ENCODE peak calls at places on chromosomes 6 and 20, in four cellular contexts. One of them, this sample, is unnamed.

GRCh38 chr6:83815631-83816030 is 37.5 kb upstream of the RIPPLY2 start:
- DNase-seq in H1: no peak
- DNase-seq in GM12878: no peak
- DNase-seq in HepG2: no peak
- DNase-seq in this sample: no peak

GRCh38 chr20:3612795-3613560 is 50.2 kb downstream of the GFRA4 start:
- DNase-seq in H1: no peak
- DNase-seq in HepG2: no peak
- DNase-seq in GM12878: no peak
- DNase-seq in this sample: no peak

GRCh38 chr6:74609857-74610256 is 596.0 kb downstream of the COL12A1 start:
- DNase-seq in GM12878: no peak
- DNase-seq in H1: no peak
- DNase-seq in HepG2: no peak
- DNase-seq in this sample: no peak

GRCh38 chr6:96058094-96058493 is 42.3 kb downstream of the FUT9 start:
- DNase-seq in GM12878: no peak
- DNase-seq in H1: no peak
- DNase-seq in HepG2: no peak
- DNase-seq in this sample: no peak

GRCh38 chr20:19784511-19785172 is 26.6 kb downstream of the RIN2 start:
- DNase-seq in HepG2: peak; percentile 75
- DNase-seq in GM12878: peak; percentile 9
- DNase-seq in H1: no peak
- DNase-seq in this sample: peak; percentile 25

GRCh38 chr6:156449569-156449968 is 327.6 kb upstream of the ARID1B start:
- DNase-seq in HepG2: no peak
- DNase-seq in H1: no peak
- DNase-seq in GM12878: no peak
- DNase-seq in this sample: no peak

GRCh38 chr6:15254074-15254975 is 8.5 kb downstream of the JARID2 start:
- DNase-seq in H1: no peak
- DNase-seq in GM12878: peak; percentile 82
- DNase-seq in HepG2: peak; percentile 48
- DNase-seq in this sample: no peak

GRCh38 chr6:20978176-20978614 is 443.9 kb downstream of the CDKAL1 start:
- DNase-seq in HepG2: no peak
- DNase-seq in GM12878: peak; percentile 25
- DNase-seq in H1: no peak
- DNase-seq in this sample: no peak

GRCh38 chr6:79544939-79545450 is 7.8 kb upstream of the LCA5 start:
- DNase-seq in GM12878: peak; percentile 74
- DNase-seq in HepG2: peak; percentile 16
- DNase-seq in H1: peak; percentile 83
- DNase-seq in this sample: peak; percentile 83

GRCh38 chr20:20743511-20744169 is 31.2 kb upstream of the RALGAPA2 start:
- DNase-seq in HepG2: peak; percentile 57
- DNase-seq in H1: no peak
- DNase-seq in GM12878: no peak
- DNase-seq in this sample: no peak

GRCh38 chr20:49913399-49914047 is 1.8 kb downstream of the SPATA2 start:
- DNase-seq in GM12878: no peak
- DNase-seq in H1: no peak
- DNase-seq in HepG2: no peak
- DNase-seq in this sample: no peak

GRCh38 chr20:11982958-11983470 is 65.3 kb downstream of the BTBD3 start:
- DNase-seq in H1: no peak
- DNase-seq in HepG2: peak; percentile 4
- DNase-seq in GM12878: no peak
- DNase-seq in this sample: no peak

GRCh38 chr20:59007758-59008511 is 881 bp upstream of the CTSZ start:
- DNase-seq in GM12878: peak; percentile 60
- DNase-seq in HepG2: no peak
- DNase-seq in H1: no peak
- DNase-seq in this sample: no peak

GRCh38 chr6:133989525-133989924 is 36.5 kb downstream of the TBPL1 start:
- DNase-seq in GM12878: no peak
- DNase-seq in HepG2: no peak
- DNase-seq in H1: no peak
- DNase-seq in this sample: no peak

GRCh38 chr20:25259358-25259757 is 11.5 kb downstream of the PYGB start:
- DNase-seq in H1: no peak
- DNase-seq in GM12878: no peak
- DNase-seq in HepG2: no peak
- DNase-seq in this sample: no peak

GRCh38 chr6:141464490-141464889 is 668.2 kb upstream of the GJE1 start:
- DNase-seq in H1: no peak
- DNase-seq in GM12878: no peak
- DNase-seq in HepG2: no peak
- DNase-seq in this sample: no peak

GRCh38 chr6:50791900-50792508 is 26.7 kb upstream of the TFAP2B start:
- DNase-seq in HepG2: peak; percentile 61
- DNase-seq in GM12878: no peak
- DNase-seq in H1: no peak
- DNase-seq in this sample: peak; percentile 33

GRCh38 chr20:40564997-40565680 is 123.9 kb downstream of the MAFB start:
- DNase-seq in H1: no peak
- DNase-seq in GM12878: no peak
- DNase-seq in HepG2: no peak
- DNase-seq in this sample: no peak

GRCh38 chr6:140912686-140913085 is 1220.0 kb upstream of the GJE1 start:
- DNase-seq in HepG2: peak; percentile 42
- DNase-seq in GM12878: no peak
- DNase-seq in H1: no peak
- DNase-seq in this sample: no peak

GRCh38 chr6:111683749-111684267 is 78.1 kb upstream of the TRAF3IP2 start:
- DNase-seq in H1: no peak
- DNase-seq in HepG2: no peak
- DNase-seq in GM12878: no peak
- DNase-seq in this sample: no peak

GRCh38 chr6:85185977-85186376 is 263.9 kb upstream of the NT5E start:
- DNase-seq in H1: no peak
- DNase-seq in GM12878: no peak
- DNase-seq in HepG2: no peak
- DNase-seq in this sample: no peak

GRCh38 chr6:2264932-2265331 is 19.5 kb upstream of the GMDS start:
- DNase-seq in H1: no peak
- DNase-seq in GM12878: no peak
- DNase-seq in HepG2: no peak
- DNase-seq in this sample: no peak

DNA sequence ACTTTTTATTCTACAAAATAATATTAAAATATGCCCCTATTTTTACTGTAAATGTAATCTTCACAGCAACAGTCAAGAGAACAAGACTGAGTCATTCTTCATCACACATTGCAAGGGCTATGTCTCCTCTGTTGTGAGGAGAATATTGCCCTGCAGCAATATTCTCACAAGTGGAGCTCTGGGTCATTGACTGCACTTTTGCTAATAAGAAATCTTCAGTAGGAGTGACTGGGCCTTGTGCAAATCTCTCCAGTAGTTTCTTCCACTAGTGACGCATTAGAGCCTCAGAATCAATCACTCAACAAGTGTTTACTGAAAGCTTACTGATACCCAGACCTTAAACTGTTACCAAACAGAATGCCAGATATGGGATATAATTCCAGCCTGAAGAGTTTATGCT is 49.1 kb downstream of the LAMA2 start:
- DNase-seq in GM12878: no peak
- DNase-seq in H1: no peak
- DNase-seq in HepG2: no peak
- DNase-seq in this sample: no peak
- TF ChIP-seq ZNF274 in GM12878: no peak
- TF ChIP-seq ZNF274 in H1: no peak
- TF ChIP-seq ZNF274 in HepG2: no peak
- TF ChIP-seq ZNF274 in this sample: no peak

DNA sequence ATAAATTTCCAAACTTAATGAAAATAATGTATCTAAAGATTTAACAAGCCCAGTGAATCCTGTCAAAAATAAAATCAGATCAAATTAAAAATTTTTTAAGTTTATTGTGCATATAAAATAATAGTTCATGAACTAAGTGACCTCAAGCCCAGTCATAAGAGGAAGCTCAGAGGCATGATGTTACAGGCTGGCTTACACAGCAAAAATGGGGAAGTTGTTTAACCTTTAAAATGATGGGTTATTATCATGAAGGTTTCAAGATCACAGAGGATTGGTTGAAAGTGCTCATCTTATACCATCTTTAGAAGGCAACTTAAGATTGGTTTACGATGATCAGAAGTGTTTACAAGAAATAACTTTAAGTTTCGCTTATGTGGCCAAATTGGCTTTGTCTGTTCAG is 102.5 kb downstream of the PAK5 start:
- DNase-seq in HepG2: no peak
- DNase-seq in H1: no peak
- DNase-seq in GM12878: no peak
- DNase-seq in this sample: no peak
- TF ChIP-seq SUZ12 in HepG2: no peak
- TF ChIP-seq SUZ12 in H1: no peak
- TF ChIP-seq SUZ12 in GM12878: no peak
- TF ChIP-seq SUZ12 in this sample: no peak

DNA sequence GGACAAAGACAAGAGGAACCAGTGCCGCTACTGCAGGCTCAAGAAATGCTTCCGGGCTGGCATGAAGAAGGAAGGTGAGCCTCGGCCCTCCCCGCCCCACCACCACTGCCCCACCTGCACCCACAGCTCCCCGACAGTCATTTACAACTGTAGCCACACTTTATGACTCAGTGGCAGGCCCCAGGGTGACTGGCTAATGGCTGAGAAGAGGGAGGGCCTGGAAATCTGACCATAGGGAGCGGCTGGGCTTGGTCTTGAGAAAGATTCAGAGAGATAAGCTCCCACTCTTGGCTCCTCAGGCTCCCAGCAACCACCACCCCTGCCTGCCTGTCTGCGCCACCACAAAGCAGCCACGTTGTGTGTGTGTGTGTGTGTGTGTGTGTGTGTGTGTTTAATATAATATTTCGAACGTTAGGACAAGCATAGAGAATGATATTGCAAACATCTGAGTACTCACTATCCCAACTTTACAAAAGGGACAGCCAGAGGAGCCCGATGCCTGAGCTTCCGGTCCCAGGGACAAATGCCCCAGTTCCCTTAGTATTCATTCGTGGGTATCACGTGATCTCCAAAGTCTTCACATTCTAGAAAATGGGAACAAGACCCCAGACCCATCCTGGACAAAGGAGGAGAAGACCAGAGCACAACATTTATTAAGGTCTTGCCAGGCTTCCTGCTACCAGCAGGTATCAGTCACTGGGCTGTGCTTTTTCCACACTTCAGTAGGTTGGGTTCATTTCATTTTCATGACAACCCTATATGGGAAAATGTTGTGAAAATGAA is 52.1 kb downstream of the HNF4A start:
- DNase-seq in HepG2: no peak
- DNase-seq in H1: no peak
- DNase-seq in GM12878: no peak
- DNase-seq in this sample: no peak
- TF ChIP-seq YY1 in HepG2: no peak
- TF ChIP-seq YY1 in H1: no peak
- TF ChIP-seq YY1 in GM12878: no peak
- TF ChIP-seq YY1 in this sample: no peak

GRCh38 chr6:3871939-3872338 is 22.8 kb downstream of the FAM50B start:
- DNase-seq in HepG2: no peak
- DNase-seq in H1: no peak
- DNase-seq in GM12878: no peak
- DNase-seq in this sample: no peak
- TF ChIP-seq ZNF274 in HepG2: no peak
- TF ChIP-seq ZNF274 in H1: no peak
- TF ChIP-seq ZNF274 in GM12878: no peak
- TF ChIP-seq ZNF274 in this sample: no peak

This sample was measured in NT2/D1.